ENCODE peak calls at places on chromosomes 12 and 14, in five cellular contexts. One of them, this sample, is unnamed.

GRCh38 chr12:56153291-56154065 is 1.1 kb downstream of the MYL6B start:
- DNase-seq in Panc1: no peak
- DNase-seq in GM12891: no peak
- DNase-seq in transverse colon: no peak
- DNase-seq in sigmoid colon: no peak
- DNase-seq in this sample: no peak

GRCh38 chr12:94721173-94721572 is 70.8 kb upstream of the TMCC3 start:
- DNase-seq in Panc1: no peak
- DNase-seq in GM12891: peak
- DNase-seq in transverse colon: no peak
- DNase-seq in sigmoid colon: no peak
- DNase-seq in this sample: no peak

GRCh38 chr14:94682061-94682516 is 69.9 kb downstream of the SERPINA3 start:
- DNase-seq in Panc1: no peak
- DNase-seq in GM12891: no peak
- DNase-seq in transverse colon: no peak
- DNase-seq in sigmoid colon: peak
- DNase-seq in this sample: no peak

GRCh38 chr14:61222388-61222787 is 58.8 kb downstream of the TMEM30B start:
- DNase-seq in Panc1: no peak
- DNase-seq in GM12891: no peak
- DNase-seq in transverse colon: no peak
- DNase-seq in sigmoid colon: no peak
- DNase-seq in this sample: no peak

GRCh38 chr14:23345987-23346692 is 6.5 kb downstream of the SLC22A17 start:
- DNase-seq in Panc1: no peak
- DNase-seq in GM12891: no peak
- DNase-seq in transverse colon: no peak
- DNase-seq in sigmoid colon: no peak
- DNase-seq in this sample: no peak

GRCh38 chr14:73460691-73461127 is 2.4 kb upstream of the NUMB start:
- DNase-seq in Panc1: no peak
- DNase-seq in GM12891: no peak
- DNase-seq in transverse colon: no peak
- DNase-seq in sigmoid colon: no peak
- DNase-seq in this sample: no peak

GRCh38 chr12:48119834-48120195 is 651 bp downstream of the PFKM start:
- DNase-seq in Panc1: no peak
- DNase-seq in GM12891: no peak
- DNase-seq in transverse colon: no peak
- DNase-seq in sigmoid colon: no peak
- DNase-seq in this sample: no peak

GRCh38 chr12:6605425-6606330 is 1.5 kb downstream of the CHD4 start:
- DNase-seq in Panc1: no peak
- DNase-seq in GM12891: no peak
- DNase-seq in transverse colon: no peak
- DNase-seq in sigmoid colon: peak
- DNase-seq in this sample: no peak

GRCh38 chr12:53306826-53307225 is 7.3 kb downstream of the MYG1 start:
- DNase-seq in Panc1: no peak
- DNase-seq in GM12891: no peak
- DNase-seq in transverse colon: no peak
- DNase-seq in sigmoid colon: no peak
- DNase-seq in this sample: no peak

GRCh38 chr12:93098077-93098476 is 169.0 kb upstream of the EEA1 start:
- DNase-seq in Panc1: peak
- DNase-seq in GM12891: peak
- DNase-seq in transverse colon: peak
- DNase-seq in sigmoid colon: no peak
- DNase-seq in this sample: no peak

GRCh38 chr12:89856431-89856830 is 147.8 kb upstream of the ATP2B1 start:
- DNase-seq in Panc1: no peak
- DNase-seq in GM12891: no peak
- DNase-seq in transverse colon: no peak
- DNase-seq in sigmoid colon: no peak
- DNase-seq in this sample: no peak

GRCh38 chr12:91833780-91834359 is 311.8 kb downstream of the BTG1 start:
- DNase-seq in Panc1: no peak
- DNase-seq in GM12891: no peak
- DNase-seq in transverse colon: no peak
- DNase-seq in sigmoid colon: no peak
- DNase-seq in this sample: no peak

GRCh38 chr14:92655802-92656201 is 92.6 kb downstream of the LGMN start:
- DNase-seq in Panc1: no peak
- DNase-seq in GM12891: no peak
- DNase-seq in transverse colon: no peak
- DNase-seq in sigmoid colon: no peak
- DNase-seq in this sample: no peak

GRCh38 chr12:2113080-2113479 is 60.3 kb downstream of the CACNA1C start:
- DNase-seq in Panc1: no peak
- DNase-seq in GM12891: no peak
- DNase-seq in transverse colon: no peak
- DNase-seq in sigmoid colon: peak
- DNase-seq in this sample: no peak

GRCh38 chr12:108691995-108692808 is 39.1 kb downstream of the CORO1C start:
- DNase-seq in Panc1: no peak
- DNase-seq in GM12891: no peak
- DNase-seq in transverse colon: peak
- DNase-seq in sigmoid colon: peak
- DNase-seq in this sample: no peak

GRCh38 chr12:116026768-116027550 is 250.5 kb downstream of the MED13L start:
- DNase-seq in Panc1: no peak
- DNase-seq in GM12891: no peak
- DNase-seq in transverse colon: no peak
- DNase-seq in sigmoid colon: no peak
- DNase-seq in this sample: no peak

GRCh38 chr14:53247596-53248370 is 94.7 kb upstream of the DDHD1 start:
- DNase-seq in Panc1: no peak
- DNase-seq in GM12891: no peak
- DNase-seq in transverse colon: no peak
- DNase-seq in sigmoid colon: no peak
- DNase-seq in this sample: no peak

GRCh38 chr14:104084251-104085002 is 1.1 kb upstream of the ASPG start:
- DNase-seq in Panc1: no peak
- DNase-seq in GM12891: no peak
- DNase-seq in transverse colon: no peak
- DNase-seq in sigmoid colon: no peak
- DNase-seq in this sample: no peak

GRCh38 chr14:103542545-103543088 is 13.6 kb downstream of the TRMT61A start:
- DNase-seq in Panc1: no peak
- DNase-seq in GM12891: no peak
- DNase-seq in transverse colon: peak
- DNase-seq in sigmoid colon: peak
- DNase-seq in this sample: no peak

GRCh38 chr12:12327802-12328201 is 22.2 kb downstream of the MANSC1 start:
- DNase-seq in Panc1: no peak
- DNase-seq in GM12891: peak
- DNase-seq in transverse colon: no peak
- DNase-seq in sigmoid colon: no peak
- DNase-seq in this sample: peak

GRCh38 chr12:106585862-106586534 is 3.2 kb downstream of the RFX4 start:
- DNase-seq in Panc1: no peak
- DNase-seq in GM12891: peak
- DNase-seq in transverse colon: no peak
- DNase-seq in sigmoid colon: no peak
- DNase-seq in this sample: no peak

GRCh38 chr12:30882706-30883105 is 43.8 kb upstream of the TSPAN11 start:
- DNase-seq in Panc1: no peak
- DNase-seq in GM12891: no peak
- DNase-seq in transverse colon: no peak
- DNase-seq in sigmoid colon: no peak
- DNase-seq in this sample: no peak

GRCh38 chr12:74889563-74890236 is 319.9 kb downstream of the KCNC2 start:
- DNase-seq in Panc1: no peak
- DNase-seq in GM12891: no peak
- DNase-seq in transverse colon: no peak
- DNase-seq in sigmoid colon: no peak
- DNase-seq in this sample: no peak

GRCh38 chr14:51554339-51554920 is 97.3 kb upstream of the FRMD6 start:
- DNase-seq in Panc1: no peak
- DNase-seq in GM12891: no peak
- DNase-seq in transverse colon: no peak
- DNase-seq in sigmoid colon: no peak
- DNase-seq in this sample: no peak

GRCh38 chr12:94139816-94140215 is 8.6 kb upstream of the PLXNC1 start:
- DNase-seq in Panc1: no peak
- DNase-seq in GM12891: no peak
- DNase-seq in transverse colon: no peak
- DNase-seq in sigmoid colon: no peak
- DNase-seq in this sample: no peak

GRCh38 chr14:50647282-50647681 is 20.8 kb downstream of the SAV1 start:
- DNase-seq in Panc1: no peak
- DNase-seq in GM12891: no peak
- DNase-seq in transverse colon: no peak
- DNase-seq in sigmoid colon: no peak
- DNase-seq in this sample: no peak

GRCh38 chr14:30855345-30856037 is 18.9 kb upstream of the COCH start:
- DNase-seq in Panc1: no peak
- DNase-seq in GM12891: no peak
- DNase-seq in transverse colon: no peak
- DNase-seq in sigmoid colon: no peak
- DNase-seq in this sample: no peak

GRCh38 chr12:121494093-121494787 is 86.6 kb downstream of the KDM2B start:
- DNase-seq in Panc1: peak
- DNase-seq in GM12891: no peak
- DNase-seq in transverse colon: peak
- DNase-seq in sigmoid colon: no peak
- DNase-seq in this sample: no peak

GRCh38 chr12:102551186-102551585 is 70.8 kb upstream of the IGF1 start:
- DNase-seq in Panc1: no peak
- DNase-seq in GM12891: no peak
- DNase-seq in transverse colon: no peak
- DNase-seq in sigmoid colon: no peak
- DNase-seq in this sample: no peak

DNA sequence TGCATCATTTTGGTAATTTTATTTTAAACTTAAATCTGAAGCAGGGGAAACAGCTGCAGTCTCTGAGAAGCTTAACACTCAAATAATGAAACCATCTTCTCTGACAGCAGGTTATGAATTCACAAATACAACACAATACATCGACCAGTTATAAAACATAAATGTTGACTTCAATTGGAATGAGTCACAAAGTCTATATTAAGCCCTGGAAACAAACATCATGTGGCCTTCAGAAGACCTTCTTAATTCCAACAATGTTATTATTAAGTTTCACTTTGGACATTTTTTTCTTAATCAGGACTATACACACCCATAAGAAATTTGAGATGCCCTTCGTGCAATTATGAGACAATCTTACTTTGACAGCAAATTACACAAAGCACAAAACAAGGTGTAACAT is 68.9 kb downstream of the CEP128 start:
- DNase-seq in Panc1: no peak
- DNase-seq in GM12891: no peak
- DNase-seq in transverse colon: no peak
- DNase-seq in sigmoid colon: no peak
- DNase-seq in this sample: no peak
- TF ChIP-seq POLR2AphosphoS5 in Panc1: no peak
- TF ChIP-seq POLR2AphosphoS5 in GM12891: no peak
- TF ChIP-seq POLR2AphosphoS5 in transverse colon: no peak
- TF ChIP-seq POLR2AphosphoS5 in sigmoid colon: no peak
- TF ChIP-seq POLR2AphosphoS5 in this sample: no peak

DNA sequence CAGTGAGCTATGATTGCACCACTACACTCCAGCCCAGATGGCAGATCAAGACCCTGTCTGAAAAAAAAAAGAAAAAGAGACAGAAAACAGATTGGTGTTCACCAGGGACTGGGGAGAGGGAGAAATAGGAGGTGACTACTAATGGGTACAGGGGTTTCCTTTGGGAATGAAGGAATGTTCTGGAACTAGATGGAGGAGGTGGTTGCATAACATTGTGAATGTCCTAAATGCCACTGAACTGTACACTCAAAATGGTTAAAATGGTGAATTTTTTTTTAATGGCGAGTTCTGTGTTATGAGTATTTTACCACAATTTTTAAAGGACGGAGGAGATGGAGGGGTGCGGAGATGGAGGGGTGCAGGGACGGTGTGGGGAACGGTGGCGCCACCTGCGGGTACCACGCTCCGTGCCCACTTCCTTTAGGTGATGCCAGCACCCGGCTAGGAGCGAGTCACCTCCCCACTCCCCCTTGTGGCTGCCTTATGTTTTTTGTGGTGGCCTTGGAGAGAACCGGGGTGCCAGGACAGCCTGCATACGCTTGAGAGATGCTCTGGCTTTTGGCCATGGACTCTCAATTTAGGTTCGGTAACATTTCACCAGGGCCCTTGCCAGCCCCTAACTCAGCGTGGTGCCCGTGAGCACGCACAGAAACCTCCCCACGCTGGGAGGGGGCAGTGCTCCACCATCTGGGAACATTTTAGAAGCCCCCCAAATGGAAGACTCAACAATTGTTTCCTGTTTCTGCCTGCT is 16.1 kb downstream of the UBC start:
- DNase-seq in Panc1: no peak
- DNase-seq in GM12891: no peak
- DNase-seq in transverse colon: peak
- DNase-seq in sigmoid colon: peak
- DNase-seq in this sample: no peak
- TF ChIP-seq POLR2AphosphoS5 in Panc1: no peak
- TF ChIP-seq POLR2AphosphoS5 in GM12891: no peak
- TF ChIP-seq POLR2AphosphoS5 in transverse colon: no peak
- TF ChIP-seq POLR2AphosphoS5 in sigmoid colon: no peak
- TF ChIP-seq POLR2AphosphoS5 in this sample: no peak

GRCh38 chr12:77734489-77734888 is 96.2 kb upstream of the NAV3 start:
- DNase-seq in Panc1: no peak
- DNase-seq in GM12891: no peak
- DNase-seq in transverse colon: no peak
- DNase-seq in sigmoid colon: no peak
- DNase-seq in this sample: no peak
- TF ChIP-seq POLR2AphosphoS5 in Panc1: no peak
- TF ChIP-seq POLR2AphosphoS5 in GM12891: no peak
- TF ChIP-seq POLR2AphosphoS5 in transverse colon: no peak
- TF ChIP-seq POLR2AphosphoS5 in sigmoid colon: no peak
- TF ChIP-seq POLR2AphosphoS5 in this sample: no peak

DNA sequence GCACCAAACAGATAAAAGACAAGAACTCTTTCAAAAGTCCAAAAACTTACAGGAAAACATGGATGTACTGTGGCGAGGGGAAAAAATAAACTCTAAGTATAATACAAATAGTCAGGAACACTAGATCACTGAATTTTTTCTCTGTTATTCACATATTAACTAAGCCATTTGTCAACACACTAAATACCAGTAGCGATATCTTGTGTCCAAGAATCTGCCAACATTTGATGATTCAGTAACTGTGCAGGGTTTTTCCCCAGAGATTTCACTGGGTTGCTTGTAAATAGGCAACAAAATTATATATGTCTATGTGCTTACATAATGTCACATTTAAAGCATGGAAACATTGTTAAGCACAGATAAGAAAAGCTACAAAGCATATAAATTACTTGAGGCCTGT is 205.9 kb downstream of the KIF21A start:
- DNase-seq in Panc1: peak
- DNase-seq in GM12891: no peak
- DNase-seq in transverse colon: no peak
- DNase-seq in sigmoid colon: no peak
- DNase-seq in this sample: no peak
- TF ChIP-seq POLR2AphosphoS5 in Panc1: no peak
- TF ChIP-seq POLR2AphosphoS5 in GM12891: no peak
- TF ChIP-seq POLR2AphosphoS5 in transverse colon: no peak
- TF ChIP-seq POLR2AphosphoS5 in sigmoid colon: no peak
- TF ChIP-seq POLR2AphosphoS5 in this sample: no peak

GRCh38 chr12:110100315-110100970 is 23.7 kb upstream of the IFT81 start:
- DNase-seq in Panc1: peak
- DNase-seq in GM12891: peak
- DNase-seq in transverse colon: peak
- DNase-seq in sigmoid colon: peak
- DNase-seq in this sample: peak
- TF ChIP-seq POLR2AphosphoS5 in Panc1: no peak
- TF ChIP-seq POLR2AphosphoS5 in GM12891: no peak
- TF ChIP-seq POLR2AphosphoS5 in transverse colon: peak
- TF ChIP-seq POLR2AphosphoS5 in sigmoid colon: no peak
- TF ChIP-seq POLR2AphosphoS5 in this sample: no peak

GRCh38 chr12:97943359-97943758 is 480.8 kb downstream of the RMST start:
- DNase-seq in Panc1: no peak
- DNase-seq in GM12891: no peak
- DNase-seq in transverse colon: no peak
- DNase-seq in sigmoid colon: no peak
- DNase-seq in this sample: no peak
- TF ChIP-seq POLR2AphosphoS5 in Panc1: no peak
- TF ChIP-seq POLR2AphosphoS5 in GM12891: no peak
- TF ChIP-seq POLR2AphosphoS5 in transverse colon: no peak
- TF ChIP-seq POLR2AphosphoS5 in sigmoid colon: no peak
- TF ChIP-seq POLR2AphosphoS5 in this sample: no peak

This sample was measured in SK-N-MC.